ENCODE peak calls at places on chromosomes 4 and X, in nine cellular contexts. A, O, H, C, B, S, E, W and Y are unnamed samples.

GRCh38 chrX:17567173-17567572 is 170.1 kb upstream of the SCML1 start:
- DNase-seq in A (no peak), C (no peak), B (no peak), H (no peak), W (no peak), E (no peak), S (no peak), O (no peak), Y (no peak)

GRCh38 chr4:47686294-47686872 is 151.5 kb downstream of the CORIN start:
- DNase-seq in B (peak), E (peak), O (peak), W (peak), H (peak), A (no peak), S (peak), C (no peak), Y (peak)

GRCh38 chrX:46381630-46382029 is 163.6 kb downstream of the ZNF674 start:
- DNase-seq in H (peak), S (peak), O (peak), A (no peak), W (no peak), B (peak), E (peak), C (no peak), Y (peak)

GRCh38 chr4:178556796-178557195 is 1114.6 kb upstream of the AGA start:
- DNase-seq in S (no peak), B (no peak), C (no peak), A (no peak), W (no peak), O (peak), E (no peak), H (no peak), Y (no peak)

GRCh38 chr4:143140696-143141095 is 44.0 kb upstream of the USP38 start:
- DNase-seq in A (no peak), E (no peak), H (no peak), C (no peak), B (no peak), W (no peak), O (no peak), S (no peak), Y (no peak)

GRCh38 chrX:102745513-102746133 is 25.1 kb downstream of the GPRASP3 start:
- DNase-seq in B (no peak), S (no peak), H (no peak), E (no peak), A (peak), W (peak), O (no peak), C (no peak), Y (peak)

GRCh38 chr4:123102897-123103489 is 180.6 kb upstream of the NUDT6 start:
- DNase-seq in C (no peak), A (no peak), W (no peak), S (no peak), H (peak), E (peak), O (no peak), B (peak), Y (no peak)

GRCh38 chrX:108165349-108166111 is 74.0 kb downstream of the ATG4A start:
- DNase-seq in A (no peak), E (no peak), B (no peak), H (peak), W (no peak), S (peak), C (peak), O (peak), Y (peak)

GRCh38 chr4:69470561-69470960 is 25.1 kb downstream of the UGT2B4 start:
- DNase-seq in S (no peak), H (no peak), B (no peak), W (no peak), O (no peak), E (no peak), C (no peak), A (no peak), Y (no peak)

GRCh38 chr4:102678107-102678506 is 82.7 kb downstream of the MANBA start:
- DNase-seq in E (no peak), C (no peak), H (no peak), A (no peak), B (no peak), W (no peak), O (no peak), S (no peak), Y (no peak)

GRCh38 chrX:125005863-125006262 is 313.8 kb upstream of the TEX13C start:
- DNase-seq in C (no peak), O (no peak), E (no peak), H (no peak), B (no peak), W (peak), S (peak), A (no peak), Y (no peak)

GRCh38 chr4:174631901-174632758 is 109.8 kb upstream of the HPGD start:
- DNase-seq in O (peak), E (peak), B (peak), C (peak), A (no peak), W (no peak), H (peak), S (peak), Y (no peak)

GRCh38 chr4:175066923-175067627 is 148.9 kb downstream of the ADAM29 start:
- DNase-seq in S (no peak), C (no peak), B (peak), A (no peak), W (no peak), H (no peak), E (no peak), O (no peak), Y (no peak)

GRCh38 chrX:100512471-100512870 is 72.3 kb upstream of the TNMD start:
- DNase-seq in C (peak), O (no peak), B (peak), A (no peak), W (no peak), S (no peak), E (peak), H (peak), Y (no peak)

GRCh38 chrX:40176256-40176978 is 78.7 kb upstream of the BCOR start:
- DNase-seq in S (peak), E (peak), O (peak), H (no peak), A (peak), C (no peak), W (peak), B (peak), Y (peak)

GRCh38 chr4:86484241-86484640 is 109.9 kb upstream of the PTPN13 start:
- DNase-seq in B (no peak), S (no peak), E (no peak), O (no peak), H (no peak), A (no peak), C (no peak), W (no peak), Y (no peak)

GRCh38 chrX:18160369-18160768 is 60.3 kb downstream of the BEND2 start:
- DNase-seq in B (no peak), O (no peak), E (no peak), S (no peak), W (no peak), A (no peak), H (no peak), C (no peak), Y (no peak)

GRCh38 chrX:115058276-115058675 is 40.9 kb upstream of the IL13RA2 start:
- DNase-seq in A (no peak), O (no peak), B (no peak), S (no peak), W (no peak), E (no peak), H (peak), C (peak), Y (no peak)

GRCh38 chrX:49842603-49843002 is 13.5 kb downstream of the PAGE4 start:
- DNase-seq in H (no peak), W (no peak), O (no peak), A (no peak), S (no peak), E (no peak), B (no peak), C (no peak), Y (no peak)

GRCh38 chrX:49840679-49841078 is 11.6 kb downstream of the PAGE4 start:
- DNase-seq in O (peak), H (peak), A (peak), E (peak), S (peak), C (no peak), W (no peak), B (peak), Y (peak)

DNA sequence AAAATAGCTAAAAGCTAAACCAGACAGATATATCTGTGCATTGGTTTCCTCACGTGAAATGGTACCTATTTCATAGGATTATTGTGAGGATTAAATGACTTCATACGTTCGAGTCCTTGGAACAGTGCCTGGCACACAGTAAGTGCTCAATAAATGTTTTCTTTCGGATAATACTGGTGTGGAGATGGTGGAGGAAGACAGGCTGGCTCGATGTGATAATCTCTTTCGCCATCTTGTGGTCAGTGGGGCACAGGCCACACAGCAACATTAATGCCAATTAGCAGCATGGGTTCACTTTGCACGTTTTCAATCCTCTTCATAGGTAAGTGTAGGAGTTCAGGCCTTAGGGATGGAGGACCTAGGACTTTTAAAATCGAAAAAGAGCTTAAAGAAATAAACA is 9.3 kb downstream of the PAGE4 start:
- DNase-seq in A (no peak), H (peak), E (peak), S (peak), O (peak), C (no peak), W (no peak), B (peak), Y (peak)
- TF ChIP-seq CTCF in A (peak), H (peak), E (peak), S (peak), O (peak), C (peak), W (peak), B (peak), Y (no peak)

DNA sequence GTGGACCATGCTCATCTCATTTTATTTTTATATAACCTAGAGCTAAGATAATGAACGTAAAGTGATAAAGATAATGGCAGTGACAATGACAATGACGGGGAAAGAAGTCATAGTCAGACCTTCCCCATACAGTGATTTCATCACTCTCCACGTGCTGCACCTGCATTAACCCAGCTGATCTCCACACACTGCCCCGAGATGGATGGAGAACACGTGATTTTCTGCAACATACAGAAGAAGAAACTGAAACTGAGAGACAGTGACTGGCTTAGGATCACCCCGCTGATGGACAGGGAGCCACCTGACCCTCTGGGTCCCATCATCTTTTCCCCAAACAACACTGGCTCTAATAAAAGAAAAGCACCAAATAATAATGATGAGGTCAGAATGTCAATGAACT is 22.0 kb downstream of the EVC2 start:
- DNase-seq in O (no peak), C (no peak), B (no peak), A (no peak), W (no peak), H (no peak), E (no peak), S (no peak), Y (no peak)
- TF ChIP-seq CTCF in O (no peak), C (no peak), B (no peak), A (no peak), W (no peak), H (no peak), E (no peak), S (no peak), Y (no peak)

DNA sequence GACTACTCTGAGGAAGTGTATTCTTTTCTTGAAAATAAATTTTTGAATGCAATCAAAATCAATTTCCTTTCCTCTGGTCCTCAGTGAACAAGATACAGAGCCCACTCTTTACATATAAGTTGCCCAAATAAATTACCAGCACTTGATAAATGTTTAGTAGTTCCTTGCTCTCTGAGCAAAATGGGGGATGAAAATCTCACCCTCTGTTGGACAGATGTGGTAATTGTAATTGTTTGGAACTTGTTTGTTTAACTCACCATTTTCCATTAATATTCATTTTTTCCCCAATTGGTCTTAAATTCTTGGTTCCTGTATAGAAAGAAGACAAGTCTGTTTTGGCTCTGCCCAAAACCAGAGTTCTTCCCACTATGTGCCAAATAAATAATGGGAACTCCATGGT is 146.3 kb downstream of the LDB2 start:
- DNase-seq in B (no peak), S (no peak), H (no peak), O (no peak), W (no peak), C (peak), A (no peak), E (no peak), Y (no peak)
- TF ChIP-seq CTCF in B (peak), S (no peak), H (peak), O (no peak), W (no peak), C (peak), A (no peak), E (no peak), Y (peak)

GRCh38 chrX:152405561-152405960 is 45.6 kb downstream of the GABRA3 start:
- DNase-seq in B (no peak), E (no peak), S (no peak), A (no peak), H (no peak), W (no peak), C (no peak), O (no peak), Y (no peak)
- TF ChIP-seq CTCF in B (no peak), E (no peak), S (no peak), A (no peak), H (no peak), W (no peak), C (no peak), O (no peak), Y (no peak)

GRCh38 chr4:107037188-107037587 is 1.1 kb upstream of the DKK2 start:
- DNase-seq in B (no peak), O (no peak), A (peak), E (peak), S (peak), W (peak), C (no peak), H (peak), Y (peak)
- TF ChIP-seq CTCF in B (no peak), O (no peak), A (peak), E (peak), S (peak), W (no peak), C (peak), H (peak), Y (no peak)

GRCh38 chr4:41334182-41334581 is 77.5 kb downstream of the UCHL1 start:
- DNase-seq in H (no peak), O (peak), S (no peak), C (no peak), B (no peak), W (no peak), E (no peak), A (no peak), Y (no peak)

DNA sequence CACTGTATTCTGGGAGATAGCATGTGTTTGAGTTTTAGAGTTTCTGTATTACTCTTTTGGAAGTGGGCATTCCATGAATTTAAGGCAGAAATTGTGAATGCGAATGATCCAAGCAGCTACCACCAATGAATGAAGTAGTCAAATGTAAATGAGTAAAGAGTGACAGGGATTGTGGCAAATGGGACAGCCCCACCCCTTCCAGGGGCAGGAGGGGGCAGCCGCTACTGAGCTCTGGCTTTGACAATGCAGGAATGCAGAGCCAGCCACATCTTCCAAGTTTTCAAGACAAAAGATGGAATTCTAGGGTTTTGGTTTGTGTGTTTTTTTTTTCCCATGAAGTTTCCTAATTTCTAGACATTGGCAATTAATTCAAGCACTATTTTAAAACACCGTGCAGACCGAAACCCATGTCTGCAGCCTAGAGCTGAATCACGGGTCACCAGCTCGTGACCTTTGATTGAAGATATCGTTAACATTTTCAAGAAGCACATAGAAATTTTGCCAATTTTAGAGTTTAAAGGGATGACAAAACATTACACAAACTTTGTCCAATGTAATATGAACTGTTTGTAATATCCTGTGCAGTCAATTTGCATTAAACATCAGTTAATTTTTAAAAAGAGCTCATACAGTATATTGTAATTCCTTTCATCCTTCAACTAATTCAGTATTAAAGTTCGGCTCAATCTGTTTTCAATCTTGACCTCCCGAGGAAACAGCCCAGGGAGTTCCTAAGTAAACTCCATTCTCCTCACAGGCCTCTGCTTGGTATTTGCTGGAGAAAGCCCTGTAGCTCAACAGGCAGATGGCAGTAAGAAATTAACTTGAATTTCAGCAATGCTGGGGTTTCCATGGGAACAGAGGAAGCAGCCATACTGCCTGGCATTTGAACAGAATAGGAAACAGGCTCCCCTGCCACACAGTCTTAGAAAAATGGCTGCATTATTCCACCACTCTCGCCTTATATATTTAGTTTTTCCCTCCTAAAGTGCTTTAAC is 83.4 kb downstream of the UCHL1 start:
- DNase-seq in H (peak), W (no peak), O (peak), A (peak), S (peak), E (no peak), C (peak), B (no peak), Y (peak)
- TF ChIP-seq CTCF in H (peak), W (no peak), O (no peak), A (peak), S (no peak), E (no peak), C (peak), B (no peak), Y (no peak)

GRCh38 chr4:118680808-118681207 is 4.4 kb upstream of the METTL14 start:
- DNase-seq in E (no peak), W (no peak), B (no peak), O (no peak), A (no peak), C (no peak), H (no peak), S (no peak), Y (no peak)
- TF ChIP-seq CTCF in E (no peak), W (no peak), B (no peak), O (no peak), A (no peak), C (no peak), H (no peak), S (no peak), Y (no peak)

GRCh38 chrX:34893741-34894140 is 48.9 kb upstream of the FAM47B start:
- DNase-seq in W (no peak), C (no peak), S (no peak), E (no peak), H (no peak), B (peak), O (no peak), A (no peak), Y (no peak)
- TF ChIP-seq CTCF in W (no peak), C (no peak), S (no peak), E (no peak), H (peak), B (peak), O (peak), A (peak), Y (no peak)

DNA sequence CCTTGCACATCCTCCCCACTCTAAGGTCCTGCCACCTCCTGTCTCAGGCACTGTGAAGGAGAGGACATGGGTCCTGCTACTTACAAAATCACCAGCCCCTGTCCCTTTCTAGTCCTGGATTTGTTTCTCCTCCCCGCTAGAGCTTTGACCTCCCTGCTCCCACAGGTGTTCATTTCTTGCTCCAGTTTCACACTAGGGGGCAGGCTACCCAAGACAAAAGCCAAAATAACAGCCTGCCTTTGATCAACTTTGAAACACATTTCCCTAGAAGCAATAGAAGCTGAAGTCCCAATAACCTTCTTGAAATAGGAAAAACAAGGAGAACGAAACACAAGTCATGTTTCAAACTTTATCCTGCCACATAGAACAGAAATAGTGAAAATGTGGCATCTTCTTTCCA is 164.4 kb downstream of the QDPR start:
- DNase-seq in C (no peak), W (no peak), H (peak), E (peak), O (peak), A (no peak), B (peak), S (peak), Y (peak)
- TF ChIP-seq CTCF in C (peak), W (peak), H (peak), E (peak), O (no peak), A (peak), B (peak), S (peak), Y (peak)